ENCODE peak calls at places on chromosome 9, in eight cellular contexts. One of them, this sample, is unnamed.

GRCh38 chr9:81814794-81815464 is 113.3 kb upstream of the SPATA31D4 start:
- DNase-seq in HepG2: no peak
- DNase-seq in fibroblast of lung: no peak
- DNase-seq in GM12865: peak
- DNase-seq in PC-3: peak
- DNase-seq in PC-9: peak
- DNase-seq in psoas muscle: no peak
- DNase-seq in BE2C: no peak
- DNase-seq in this sample: no peak

GRCh38 chr9:18428621-18429020 is 45.3 kb upstream of the ADAMTSL1 start:
- DNase-seq in HepG2: no peak
- DNase-seq in fibroblast of lung: peak
- DNase-seq in GM12865: no peak
- DNase-seq in PC-3: no peak
- DNase-seq in PC-9: no peak
- DNase-seq in psoas muscle: no peak
- DNase-seq in BE2C: no peak
- DNase-seq in this sample: no peak

GRCh38 chr9:128072144-128073021 is 4.4 kb downstream of the SLC25A25 start:
- DNase-seq in HepG2: no peak
- DNase-seq in fibroblast of lung: peak
- DNase-seq in GM12865: peak
- DNase-seq in PC-3: peak
- DNase-seq in PC-9: peak
- DNase-seq in psoas muscle: peak
- DNase-seq in BE2C: peak
- DNase-seq in this sample: peak

GRCh38 chr9:24218656-24219055 is 327.0 kb downstream of the IZUMO3 start:
- DNase-seq in HepG2: no peak
- DNase-seq in fibroblast of lung: no peak
- DNase-seq in GM12865: no peak
- DNase-seq in PC-3: peak
- DNase-seq in PC-9: no peak
- DNase-seq in psoas muscle: no peak
- DNase-seq in BE2C: no peak
- DNase-seq in this sample: no peak

GRCh38 chr9:93673271-93673843 is 97.0 kb downstream of the PHF2 start:
- DNase-seq in HepG2: no peak
- DNase-seq in fibroblast of lung: peak
- DNase-seq in GM12865: no peak
- DNase-seq in PC-3: no peak
- DNase-seq in PC-9: no peak
- DNase-seq in psoas muscle: no peak
- DNase-seq in BE2C: peak
- DNase-seq in this sample: peak

GRCh38 chr9:21017092-21017491 is 14.3 kb downstream of the HACD4 start:
- DNase-seq in HepG2: no peak
- DNase-seq in fibroblast of lung: peak
- DNase-seq in GM12865: no peak
- DNase-seq in PC-3: peak
- DNase-seq in PC-9: no peak
- DNase-seq in psoas muscle: no peak
- DNase-seq in BE2C: no peak
- DNase-seq in this sample: no peak

GRCh38 chr9:124340219-124341069 is 74.8 kb downstream of the PSMB7 start:
- DNase-seq in HepG2: no peak
- DNase-seq in fibroblast of lung: no peak
- DNase-seq in GM12865: no peak
- DNase-seq in PC-3: no peak
- DNase-seq in PC-9: no peak
- DNase-seq in psoas muscle: no peak
- DNase-seq in BE2C: no peak
- DNase-seq in this sample: no peak

GRCh38 chr9:89525673-89526374 is 27.9 kb upstream of the SEMA4D start:
- DNase-seq in HepG2: no peak
- DNase-seq in fibroblast of lung: no peak
- DNase-seq in GM12865: no peak
- DNase-seq in PC-3: peak
- DNase-seq in PC-9: no peak
- DNase-seq in psoas muscle: no peak
- DNase-seq in BE2C: no peak
- DNase-seq in this sample: no peak

GRCh38 chr9:128911529-128912035 is 9.2 kb upstream of the PHYHD1 start:
- DNase-seq in HepG2: peak
- DNase-seq in fibroblast of lung: peak
- DNase-seq in GM12865: no peak
- DNase-seq in PC-3: peak
- DNase-seq in PC-9: peak
- DNase-seq in psoas muscle: peak
- DNase-seq in BE2C: peak
- DNase-seq in this sample: no peak

GRCh38 chr9:125025584-125025983 is 84.7 kb upstream of the GOLGA1 start:
- DNase-seq in HepG2: no peak
- DNase-seq in fibroblast of lung: peak
- DNase-seq in GM12865: peak
- DNase-seq in PC-3: no peak
- DNase-seq in PC-9: no peak
- DNase-seq in psoas muscle: no peak
- DNase-seq in BE2C: no peak
- DNase-seq in this sample: no peak

GRCh38 chr9:134193912-134194535 is 29.7 kb upstream of the RNU6ATAC start:
- DNase-seq in HepG2: no peak
- DNase-seq in fibroblast of lung: no peak
- DNase-seq in GM12865: no peak
- DNase-seq in PC-3: no peak
- DNase-seq in PC-9: no peak
- DNase-seq in psoas muscle: peak
- DNase-seq in BE2C: peak
- DNase-seq in this sample: no peak

GRCh38 chr9:9392755-9393154 is 1220.0 kb downstream of the PTPRD start:
- DNase-seq in HepG2: no peak
- DNase-seq in fibroblast of lung: no peak
- DNase-seq in GM12865: no peak
- DNase-seq in PC-3: no peak
- DNase-seq in PC-9: no peak
- DNase-seq in psoas muscle: no peak
- DNase-seq in BE2C: no peak
- DNase-seq in this sample: no peak

GRCh38 chr9:9389904-9390303 is 1222.9 kb downstream of the PTPRD start:
- DNase-seq in HepG2: no peak
- DNase-seq in fibroblast of lung: no peak
- DNase-seq in GM12865: no peak
- DNase-seq in PC-3: no peak
- DNase-seq in PC-9: no peak
- DNase-seq in psoas muscle: no peak
- DNase-seq in BE2C: no peak
- DNase-seq in this sample: no peak

GRCh38 chr9:9387511-9388115 is 1225.2 kb downstream of the PTPRD start:
- DNase-seq in HepG2: no peak
- DNase-seq in fibroblast of lung: no peak
- DNase-seq in GM12865: no peak
- DNase-seq in PC-3: no peak
- DNase-seq in PC-9: no peak
- DNase-seq in psoas muscle: no peak
- DNase-seq in BE2C: no peak
- DNase-seq in this sample: no peak
- TF ChIP-seq CTCF in HepG2: no peak
- TF ChIP-seq CTCF in fibroblast of lung: no peak
- TF ChIP-seq CTCF in GM12865: no peak
- TF ChIP-seq CTCF in PC-3: no peak
- TF ChIP-seq CTCF in PC-9: no peak
- TF ChIP-seq CTCF in psoas muscle: no peak
- TF ChIP-seq CTCF in BE2C: no peak
- TF ChIP-seq CTCF in this sample: no peak

GRCh38 chr9:72614057-72614456 is 92.6 kb downstream of the TMC1 start:
- DNase-seq in HepG2: no peak
- DNase-seq in fibroblast of lung: no peak
- DNase-seq in GM12865: no peak
- DNase-seq in PC-3: no peak
- DNase-seq in PC-9: no peak
- DNase-seq in psoas muscle: no peak
- DNase-seq in BE2C: no peak
- DNase-seq in this sample: no peak

GRCh38 chr9:72615931-72616330 is 94.5 kb downstream of the TMC1 start:
- DNase-seq in HepG2: no peak
- DNase-seq in fibroblast of lung: no peak
- DNase-seq in GM12865: no peak
- DNase-seq in PC-3: peak
- DNase-seq in PC-9: no peak
- DNase-seq in psoas muscle: no peak
- DNase-seq in BE2C: no peak
- DNase-seq in this sample: no peak

DNA sequence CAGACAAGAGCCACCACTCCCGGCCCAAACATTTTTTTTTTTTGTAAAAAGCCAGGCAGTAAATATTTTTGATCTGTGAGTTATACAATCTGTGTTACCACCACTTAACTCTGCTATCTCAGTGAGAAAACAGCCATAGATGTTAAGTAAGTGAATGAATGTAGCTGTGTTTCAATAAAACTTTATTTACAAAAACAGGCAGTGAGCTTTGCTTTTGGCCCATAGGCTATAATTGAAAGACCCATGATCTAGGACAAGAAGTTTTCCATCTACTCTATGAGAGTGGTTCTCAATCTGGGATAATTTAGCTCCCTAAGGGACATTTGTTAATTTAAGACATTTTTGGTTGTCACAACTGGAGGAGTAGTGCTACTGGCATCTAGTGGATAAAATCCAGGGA is 91.0 kb downstream of the TMC1 start:
- DNase-seq in HepG2: no peak
- DNase-seq in fibroblast of lung: peak
- DNase-seq in GM12865: no peak
- DNase-seq in PC-3: no peak
- DNase-seq in PC-9: no peak
- DNase-seq in psoas muscle: no peak
- DNase-seq in BE2C: no peak
- DNase-seq in this sample: no peak
- TF ChIP-seq CTCF in HepG2: no peak
- TF ChIP-seq CTCF in fibroblast of lung: no peak
- TF ChIP-seq CTCF in GM12865: no peak
- TF ChIP-seq CTCF in PC-3: no peak
- TF ChIP-seq CTCF in PC-9: no peak
- TF ChIP-seq CTCF in psoas muscle: no peak
- TF ChIP-seq CTCF in BE2C: no peak
- TF ChIP-seq CTCF in this sample: no peak

GRCh38 chr9:110426052-110426709 is 88.5 kb upstream of the TXNDC8 start:
- DNase-seq in HepG2: peak
- DNase-seq in fibroblast of lung: peak
- DNase-seq in GM12865: no peak
- DNase-seq in PC-3: peak
- DNase-seq in PC-9: no peak
- DNase-seq in psoas muscle: no peak
- DNase-seq in BE2C: no peak
- DNase-seq in this sample: no peak
- TF ChIP-seq CTCF in HepG2: peak
- TF ChIP-seq CTCF in fibroblast of lung: no peak
- TF ChIP-seq CTCF in GM12865: no peak
- TF ChIP-seq CTCF in PC-3: peak
- TF ChIP-seq CTCF in PC-9: peak
- TF ChIP-seq CTCF in psoas muscle: no peak
- TF ChIP-seq CTCF in BE2C: no peak
- TF ChIP-seq CTCF in this sample: no peak

DNA sequence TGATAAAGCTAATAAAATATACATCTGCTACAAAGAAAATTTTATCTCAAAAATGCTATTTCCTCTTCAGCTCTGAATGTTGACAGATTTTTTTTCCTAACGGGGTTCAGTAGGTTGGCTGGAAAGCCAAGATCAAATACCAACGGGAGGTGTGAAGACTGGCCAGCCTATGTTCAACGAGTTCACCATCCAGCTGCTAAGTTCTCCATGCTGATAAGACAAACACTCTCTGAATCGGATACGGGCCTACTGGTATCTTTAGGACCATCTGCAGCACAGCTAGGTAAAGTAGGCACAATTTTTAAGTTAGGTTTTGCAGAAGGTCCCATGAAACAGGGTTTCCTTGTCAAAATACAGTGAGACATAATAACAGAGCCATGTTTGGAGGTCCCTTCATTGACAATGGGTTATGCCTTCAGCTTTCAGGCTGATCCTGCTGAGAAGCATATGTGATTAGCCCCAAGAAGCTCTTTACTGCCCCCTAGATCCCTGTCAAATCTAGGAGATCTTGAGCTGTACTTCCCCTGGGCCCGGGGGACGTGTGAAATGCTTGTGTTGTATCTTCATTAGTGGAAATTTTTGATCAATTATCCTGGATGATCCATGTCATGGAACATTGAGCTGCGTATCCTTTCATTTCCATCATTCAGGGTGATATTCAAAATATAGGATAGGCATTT is 60.6 kb downstream of the PGM5 start:
- DNase-seq in HepG2: no peak
- DNase-seq in fibroblast of lung: peak
- DNase-seq in GM12865: peak
- DNase-seq in PC-3: peak
- DNase-seq in PC-9: no peak
- DNase-seq in psoas muscle: no peak
- DNase-seq in BE2C: no peak
- DNase-seq in this sample: no peak
- TF ChIP-seq CTCF in HepG2: peak
- TF ChIP-seq CTCF in fibroblast of lung: no peak
- TF ChIP-seq CTCF in GM12865: peak
- TF ChIP-seq CTCF in PC-3: peak
- TF ChIP-seq CTCF in PC-9: no peak
- TF ChIP-seq CTCF in psoas muscle: peak
- TF ChIP-seq CTCF in BE2C: peak
- TF ChIP-seq CTCF in this sample: no peak

GRCh38 chr9:133189826-133190225 is 19.2 kb downstream of the OBP2B start:
- DNase-seq in HepG2: no peak
- DNase-seq in fibroblast of lung: no peak
- DNase-seq in GM12865: no peak
- DNase-seq in PC-3: no peak
- DNase-seq in PC-9: no peak
- DNase-seq in psoas muscle: no peak
- DNase-seq in BE2C: no peak
- DNase-seq in this sample: no peak

GRCh38 chr9:133188843-133189180 is 20.2 kb downstream of the OBP2B start:
- DNase-seq in HepG2: no peak
- DNase-seq in fibroblast of lung: no peak
- DNase-seq in GM12865: no peak
- DNase-seq in PC-3: no peak
- DNase-seq in PC-9: no peak
- DNase-seq in psoas muscle: no peak
- DNase-seq in BE2C: peak
- DNase-seq in this sample: no peak

GRCh38 chr9:133186736-133187135 is 22.3 kb downstream of the OBP2B start:
- DNase-seq in HepG2: no peak
- DNase-seq in fibroblast of lung: no peak
- DNase-seq in GM12865: no peak
- DNase-seq in PC-3: no peak
- DNase-seq in PC-9: no peak
- DNase-seq in psoas muscle: no peak
- DNase-seq in BE2C: no peak
- DNase-seq in this sample: no peak

GRCh38 chr9:133187561-133188005 is 21.5 kb downstream of the OBP2B start:
- DNase-seq in HepG2: no peak
- DNase-seq in fibroblast of lung: no peak
- DNase-seq in GM12865: no peak
- DNase-seq in PC-3: no peak
- DNase-seq in PC-9: no peak
- DNase-seq in psoas muscle: no peak
- DNase-seq in BE2C: no peak
- DNase-seq in this sample: no peak

GRCh38 chr9:133188006-133188842 is 20.8 kb downstream of the OBP2B start:
- DNase-seq in HepG2: peak
- DNase-seq in fibroblast of lung: no peak
- DNase-seq in GM12865: peak
- DNase-seq in PC-3: peak
- DNase-seq in PC-9: peak
- DNase-seq in psoas muscle: no peak
- DNase-seq in BE2C: peak
- DNase-seq in this sample: no peak
- TF ChIP-seq CTCF in HepG2: peak
- TF ChIP-seq CTCF in fibroblast of lung: no peak
- TF ChIP-seq CTCF in GM12865: peak
- TF ChIP-seq CTCF in PC-3: peak
- TF ChIP-seq CTCF in PC-9: peak
- TF ChIP-seq CTCF in psoas muscle: no peak
- TF ChIP-seq CTCF in BE2C: peak
- TF ChIP-seq CTCF in this sample: no peak